ENCODE peak calls at places on chromosomes 3 and 15, in seven cellular contexts. S is foreskin fibroblast; M is NCI-H510A treated with DMSO at 0.1 percent for 48 hours; J is omental fat pad; X is stimulated activated CD4-positive, alpha-beta T cell treated with anti-CD3 and anti-CD28 coated beads, TNF-alpha, amount 100 ng/mL, for 1 hour; E is kidney; P is endodermal cell. F is an unnamed sample.

GRCh38 chr3:197912770-197913476 is 37.1 kb upstream of the RPL35A start:
- DNase-seq in S (no peak), M (no peak), J (no peak), X (no peak), E (no peak), P (no peak), F (no peak)

GRCh38 chr3:184748219-184749135 is 36.6 kb upstream of the MAGEF1 start:
- DNase-seq in S (peak; percentile 43), M (peak; percentile 81), J (no peak), X (no peak), E (peak; percentile 25), P (peak; percentile 77), F (no peak)

GRCh38 chr15:77584691-77585090 is 48.0 kb downstream of the LINGO1 start:
- DNase-seq in S (no peak), M (no peak), J (no peak), X (no peak), E (peak; percentile 52), P (no peak), F (no peak)

GRCh38 chr3:173584834-173585831 is 187.6 kb downstream of the NLGN1 start:
- DNase-seq in S (peak; percentile 73), M (peak; percentile 67), J (no peak), X (no peak), E (peak; percentile 68), P (peak; percentile 85), F (no peak)

GRCh38 chr3:177358085-177358967 is 161.0 kb upstream of the TBL1XR1 start:
- DNase-seq in S (peak; percentile 60), M (peak; percentile 76), J (no peak), X (no peak), E (peak; percentile 78), P (peak; percentile 93), F (no peak)

GRCh38 chr3:194487289-194488006 is 646 bp upstream of the ATP13A3 start:
- DNase-seq in S (peak; percentile 70), M (no peak), J (peak; percentile 46), X (no peak), E (peak; percentile 83), P (peak; percentile 72), F (no peak)

GRCh38 chr3:48661501-48662139 is 1.1 kb downstream of the CELSR3 start:
- DNase-seq in S (peak; percentile 74), M (no peak), J (peak; percentile 50), X (peak; percentile 31), E (peak; percentile 92), P (peak; percentile 95), F (peak; percentile 40)

GRCh38 chr3:159792070-159792469 is 196.6 kb upstream of the IL12A start:
- DNase-seq in S (no peak), M (no peak), J (no peak), X (no peak), E (no peak), P (no peak), F (no peak)

GRCh38 chr3:33278106-33278672 is 947 bp downstream of the FBXL2 start:
- DNase-seq in S (peak; percentile 35), M (peak; percentile 25), J (no peak), X (no peak), E (no peak), P (peak; percentile 58), F (no peak)

GRCh38 chr3:32076566-32076965 is 29.9 kb upstream of the GPD1L start:
- DNase-seq in S (peak; percentile 70), M (no peak), J (no peak), X (no peak), E (no peak), P (no peak), F (no peak)

GRCh38 chr3:170357176-170357919 is at the start of gene SKIL:
- DNase-seq in S (peak; percentile 98), M (peak; percentile 96), J (peak; percentile 96), X (peak; percentile 96), E (peak; percentile 99), P (peak; percentile 98), F (peak; percentile 86)

GRCh38 chr3:113514265-113514769 is 639 bp downstream of the SPICE1 start:
- DNase-seq in S (no peak), M (no peak), J (no peak), X (no peak), E (no peak), P (no peak), F (no peak)

GRCh38 chr15:32935139-32935538 is 217.3 kb downstream of the GREM1 start:
- DNase-seq in S (no peak), M (no peak), J (no peak), X (no peak), E (no peak), P (no peak), F (no peak)

GRCh38 chr3:46193436-46193835 is 14.7 kb downstream of the CCR1 start:
- DNase-seq in S (peak; percentile 23), M (no peak), J (no peak), X (no peak), E (no peak), P (no peak), F (no peak)